ENCODE peak calls at places on chromosomes 2 and 18, in six cellular contexts. P is right cardiac atrium; D is left cardiac atrium; C is activated CD8-positive, alpha-beta T cell treated with anti-CD3 and anti-CD28 coated beads for 36 hours; B is right lobe of liver; W is heart left ventricle. Q is an unnamed sample.

GRCh38 chr2:216777637-216778273 is 82.1 kb downstream of the TNP1 start:
- ATAC-seq in D (no peak), W (no peak), P (no peak), B (peak; percentile 98), C (peak; percentile 99), Q (peak; percentile 91)

GRCh38 chr2:68466361-68466777 is 725 bp downstream of the FBXO48 start:
- ATAC-seq in C (peak; percentile 11), W (no peak), B (no peak), P (no peak), D (peak; percentile 4), Q (peak; percentile 33)

GRCh38 chr18:23003289-23003688 is 70.2 kb downstream of the RBBP8 start:
- ATAC-seq in W (no peak), P (no peak), C (no peak), D (no peak), B (no peak), Q (no peak)

GRCh38 chr2:240595381-240596079 is 9.0 kb downstream of the CAPN10 start:
- ATAC-seq in P (peak; percentile 0), B (peak; percentile 19), W (peak; percentile 40), C (peak; percentile 93), D (no peak), Q (peak; percentile 18)

GRCh38 chr2:159606287-159606686 is 10.1 kb downstream of the BAZ2B start:
- ATAC-seq in D (no peak), P (no peak), C (no peak), W (no peak), B (no peak), Q (no peak)

GRCh38 chr2:163347982-163348842 is 387.6 kb downstream of the FIGN start:
- ATAC-seq in C (no peak), W (peak; percentile 98), D (peak; percentile 99), B (peak; percentile 81), P (peak; percentile 98), Q (peak; percentile 44)

GRCh38 chr2:19337202-19337601 is 21.2 kb downstream of the OSR1 start:
- ATAC-seq in C (no peak), W (no peak), B (no peak), P (peak; percentile 5), D (peak; percentile 63), Q (no peak)

GRCh38 chr18:59273936-59274928 is 978 bp upstream of the RAX start:
- ATAC-seq in D (no peak), P (no peak), W (no peak), C (no peak), B (no peak), Q (no peak)

GRCh38 chr18:72160504-72161445 is 383.4 kb downstream of the CBLN2 start:
- ATAC-seq in W (no peak), P (no peak), B (peak; percentile 60), D (no peak), C (no peak), Q (peak; percentile 35)

GRCh38 chr2:204265701-204266310 is 279.5 kb upstream of the PARD3B start:
- ATAC-seq in W (no peak), C (no peak), D (no peak), B (no peak), P (no peak), Q (no peak)

GRCh38 chr2:102489646-102490045 is 16.6 kb downstream of the SLC9A4 start:
- ATAC-seq in B (no peak), C (peak; percentile 30), P (no peak), D (no peak), W (no peak), Q (no peak)

GRCh38 chr2:133817680-133818566 is 249.7 kb upstream of the NCKAP5 start:
- ATAC-seq in D (peak; percentile 88), W (peak; percentile 71), B (peak; percentile 43), P (peak; percentile 60), C (no peak), Q (no peak)

GRCh38 chr18:46212398-46212797 is 108.2 kb downstream of the HAUS1 start:
- ATAC-seq in B (no peak), C (peak; percentile 22), W (no peak), P (no peak), D (no peak), Q (no peak)

GRCh38 chr2:237591021-237591370 is 462 bp upstream of the RAB17 start:
- ATAC-seq in D (peak; percentile 21), W (no peak), B (peak; percentile 57), C (no peak), P (no peak), Q (peak; percentile 51)

GRCh38 chr2:121539722-121540469 is 9.2 kb downstream of the RNU4ATAC start:
- ATAC-seq in C (peak; percentile 27), W (no peak), P (no peak), D (no peak), B (no peak), Q (no peak)